ENCODE peak calls at places on chromosomes 11 and 22, in six cellular contexts. F, M, W, Y, R and J are unnamed samples.

GRCh38 chr11:88555018-88555828 is 217.7 kb upstream of the CTSC start:
- DNase-seq in F (no peak), M (peak), W (no peak), Y (no peak), R (no peak), J (no peak)

GRCh38 chr11:113782134-113782533 is 2.5 kb downstream of the CLDN25 start:
- DNase-seq in F (no peak), M (no peak), W (no peak), Y (no peak), R (no peak), J (no peak)

GRCh38 chr22:43507235-43507634 is 95.4 kb downstream of the MPPED1 start:
- DNase-seq in F (no peak), M (no peak), W (no peak), Y (no peak), R (no peak), J (no peak)

GRCh38 chr11:70474710-70475109 is 76.4 kb downstream of the CTTN start:
- DNase-seq in F (no peak), M (no peak), W (no peak), Y (no peak), R (no peak), J (no peak)

GRCh38 chr11:70730411-70730810 is 332.1 kb downstream of the CTTN start:
- DNase-seq in F (no peak), M (no peak), W (no peak), Y (no peak), R (no peak), J (no peak)

GRCh38 chr22:35376728-35377472 is 4.0 kb upstream of the HMOX1 start:
- DNase-seq in F (no peak), M (peak), W (peak), Y (peak), R (no peak), J (peak)

GRCh38 chr11:17822021-17822781 is 87.6 kb downstream of the KCNC1 start:
- DNase-seq in F (no peak), M (no peak), W (no peak), Y (no peak), R (no peak), J (no peak)

GRCh38 chr22:43774318-43774717 is 37.8 kb downstream of the EFCAB6 start:
- DNase-seq in F (no peak), M (no peak), W (no peak), Y (no peak), R (no peak), J (no peak)

GRCh38 chr22:30324008-30324730 is 2.6 kb downstream of the TBC1D10A start:
- DNase-seq in F (no peak), M (no peak), W (no peak), Y (no peak), R (no peak), J (no peak)

GRCh38 chr11:33168605-33169240 is 7.4 kb upstream of the CSTF3 start:
- DNase-seq in F (no peak), M (no peak), W (no peak), Y (no peak), R (no peak), J (no peak)

GRCh38 chr22:46067159-46068111 is 82.9 kb upstream of the PPARA start:
- DNase-seq in F (no peak), M (no peak), W (no peak), Y (peak), R (no peak), J (peak)

GRCh38 chr11:44028401-44028800 is 19.4 kb upstream of the ACCSL start:
- DNase-seq in F (no peak), M (peak), W (no peak), Y (no peak), R (no peak), J (no peak)

GRCh38 chr11:95088946-95089619 is 563 bp upstream of the ENDOD1 start:
- DNase-seq in F (no peak), M (no peak), W (no peak), Y (no peak), R (no peak), J (peak)

GRCh38 chr22:20566420-20567260 is 59.2 kb downstream of the MED15 start:
- DNase-seq in F (peak), M (peak), W (no peak), Y (no peak), R (no peak), J (peak)

GRCh38 chr11:117970400-117971024 is 15.7 kb upstream of the IL10RA start:
- DNase-seq in F (no peak), M (peak), W (peak), Y (peak), R (no peak), J (no peak)

GRCh38 chr11:69808708-69809107 is 10.5 kb downstream of the FGF3 start:
- DNase-seq in F (no peak), M (no peak), W (no peak), Y (no peak), R (no peak), J (no peak)

GRCh38 chr22:31947296-31947695 is 3.0 kb downstream of the YWHAH start:
- DNase-seq in F (no peak), M (no peak), W (peak), Y (no peak), R (no peak), J (no peak)

GRCh38 chr11:1827095-1827797 is 7.5 kb upstream of the SYT8 start:
- DNase-seq in F (no peak), M (peak), W (peak), Y (peak), R (no peak), J (peak)

GRCh38 chr22:17201285-17201945 is 17.8 kb downstream of the ADA2 start:
- DNase-seq in F (no peak), M (no peak), W (no peak), Y (peak), R (no peak), J (no peak)

GRCh38 chr11:17734418-17734911 is at the start of gene KCNC1:
- DNase-seq in F (no peak), M (no peak), W (no peak), Y (no peak), R (peak), J (no peak)

GRCh38 chr22:49767355-49768062 is 60.2 kb downstream of the BRD1 start:
- DNase-seq in F (no peak), M (peak), W (no peak), Y (peak), R (no peak), J (no peak)

GRCh38 chr11:83256602-83257340 is 29.4 kb downstream of the CCDC90B start:
- DNase-seq in F (no peak), M (no peak), W (no peak), Y (no peak), R (no peak), J (no peak)

GRCh38 chr11:47566166-47566546 is 757 bp downstream of the PTPMT1 start:
- DNase-seq in F (no peak), M (no peak), W (no peak), Y (no peak), R (no peak), J (peak)

GRCh38 chr11:121892863-121893262 is 223.2 kb downstream of the BLID start:
- DNase-seq in F (no peak), M (no peak), W (no peak), Y (no peak), R (no peak), J (no peak)

GRCh38 chr22:36734171-36735058 is 30.9 kb upstream of the CACNG2 start:
- DNase-seq in F (no peak), M (no peak), W (no peak), Y (peak), R (no peak), J (peak)

GRCh38 chr11:93689166-93689734 is 27.8 kb downstream of the CEP295 start:
- DNase-seq in F (no peak), M (no peak), W (no peak), Y (no peak), R (no peak), J (no peak)

GRCh38 chr22:24376606-24377005 is 50.8 kb upstream of the ADORA2A start:
- DNase-seq in F (no peak), M (no peak), W (no peak), Y (no peak), R (no peak), J (no peak)

GRCh38 chr11:10139081-10139480 is 154.9 kb downstream of the SBF2 start:
- DNase-seq in F (no peak), M (no peak), W (no peak), Y (no peak), R (no peak), J (no peak)